ENCODE peak calls at places on chromosomes 4 and X, in six cellular contexts. E, P, M, R, Q and K are unnamed samples.

GRCh38 chrX:96182366-96182765 is 502.3 kb upstream of the DIAPH2 start:
- DNase-seq in Q (peak; percentile 55), E (no peak), R (no peak), P (peak; percentile 26), M (no peak), K (no peak)

GRCh38 chrX:106894978-106895452 is 8.1 kb downstream of the RIPPLY1 start:
- DNase-seq in Q (peak; percentile 70), P (peak; percentile 89), R (no peak), M (no peak), E (no peak), K (no peak)

GRCh38 chrX:102899940-102900916 is 36.8 kb upstream of the RAB40AL start:
- DNase-seq in E (peak; percentile 19), R (peak; percentile 54), Q (peak; percentile 72), M (peak; percentile 22), P (peak; percentile 65), K (no peak)

GRCh38 chr4:120870279-120870673 is 52.2 kb downstream of the PRDM5 start:
- DNase-seq in Q (no peak), R (no peak), M (no peak), P (no peak), E (no peak), K (no peak)

GRCh38 chrX:49919617-49920016 is 2.8 kb upstream of the CLCN5 start:
- DNase-seq in R (peak; percentile 22), P (peak; percentile 35), M (no peak), Q (peak; percentile 6), E (peak; percentile 42), K (no peak)

GRCh38 chr4:2886161-2886560 is 42.5 kb downstream of the ADD1 start:
- DNase-seq in P (no peak), R (no peak), E (no peak), M (no peak), Q (no peak), K (no peak)

GRCh38 chr4:102778720-102779119 is 18.0 kb upstream of the MANBA start:
- DNase-seq in E (no peak), Q (no peak), R (peak; percentile 50), M (no peak), P (no peak), K (no peak)

GRCh38 chr4:122827258-122827887 is 742 bp downstream of the FGF2 start:
- DNase-seq in E (peak; percentile 42), R (no peak), Q (peak; percentile 55), P (peak; percentile 65), M (no peak), K (peak; percentile 64)

GRCh38 chr4:79227896-79228295 is 98.0 kb downstream of the NAA11 start:
- DNase-seq in P (no peak), E (peak; percentile 58), Q (no peak), R (no peak), M (no peak), K (no peak)

GRCh38 chr4:109214622-109215350 is 87.7 kb downstream of the COL25A1 start:
- DNase-seq in M (no peak), P (peak; percentile 10), R (no peak), E (no peak), Q (peak; percentile 82), K (no peak)

GRCh38 chrX:20067709-20068315 is 48.9 kb downstream of the MAP7D2 start:
- DNase-seq in Q (peak; percentile 80), E (peak; percentile 72), R (peak; percentile 80), M (no peak), P (peak; percentile 90), K (peak; percentile 79)

GRCh38 chr4:176654565-176655216 is 138.0 kb downstream of the VEGFC start:
- DNase-seq in M (no peak), R (no peak), P (no peak), Q (no peak), E (no peak), K (no peak)

GRCh38 chr4:76546282-76547166 is 111.5 kb downstream of the SHROOM3 start:
- DNase-seq in E (no peak), R (peak; percentile 56), Q (peak; percentile 90), P (peak; percentile 93), M (no peak), K (no peak)

GRCh38 chr4:137129471-137130244 is 402.6 kb downstream of the PCDH18 start:
- DNase-seq in R (no peak), Q (no peak), M (no peak), E (no peak), P (peak; percentile 21), K (no peak)

GRCh38 chrX:137771537-137771936 is 205.6 kb downstream of the ZIC3 start:
- DNase-seq in E (no peak), R (no peak), Q (no peak), M (no peak), P (no peak), K (no peak)

GRCh38 chrX:117215683-117216082 is 752.9 kb upstream of the CT83 start:
- DNase-seq in E (no peak), R (no peak), Q (no peak), P (no peak), M (no peak), K (no peak)
- H3K4me1 ChIP-seq in E (no peaks in the 10 kb centered on the region), R (no peaks in the 10 kb centered on the region), Q (no peaks in the 10 kb centered on the region), P (no peaks in the 10 kb centered on the region), M (no peaks in the 10 kb centered on the region), K (no peaks in the 10 kb centered on the region)

DNA sequence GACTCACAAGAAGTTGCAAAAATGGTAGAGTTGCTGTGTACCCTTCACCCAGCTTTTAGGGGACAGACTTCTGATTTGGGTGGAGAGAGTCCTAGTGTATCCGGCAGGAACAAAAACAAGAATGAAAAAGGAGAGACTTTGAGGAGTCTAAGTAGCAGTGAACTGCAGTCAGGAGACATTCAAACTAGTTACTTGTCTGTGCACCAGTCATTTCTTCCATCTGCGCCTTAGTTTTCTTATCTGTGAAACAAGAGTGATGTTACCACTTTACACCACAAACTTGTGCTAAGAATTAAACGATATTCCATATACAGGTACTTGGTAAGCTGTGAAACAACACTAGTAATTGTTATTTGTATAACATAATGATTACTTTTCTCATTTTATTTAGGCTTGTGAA is 47.3 kb downstream of the SH2D1A start:
- DNase-seq in P (no peak), Q (no peak), M (no peak), R (no peak), E (no peak), K (no peak)
- H3K4me1 ChIP-seq in P (no peaks in the 10 kb centered on the region), Q (no peaks in the 10 kb centered on the region), M (no peaks in the 10 kb centered on the region), R (peaks cover 3% of the 10 kb centered on the region), E (no peaks in the 10 kb centered on the region), K (no peaks in the 10 kb centered on the region)

GRCh38 chrX:15203694-15204093 is 66.2 kb downstream of the ASB9 start:
- DNase-seq in R (no peak), P (no peak), M (no peak), E (no peak), Q (no peak), K (no peak)
- H3K4me1 ChIP-seq in R (no peaks in the 10 kb centered on the region), P (peaks cover 4% of the 10 kb centered on the region), M (peaks cover 9% of the 10 kb centered on the region), E (no peaks in the 10 kb centered on the region), Q (no peaks in the 10 kb centered on the region), K (no peaks in the 10 kb centered on the region)

GRCh38 chr4:168885416-168885815 is 124.6 kb downstream of the CBR4 start:
- DNase-seq in M (no peak), P (no peak), Q (no peak), R (no peak), E (no peak), K (no peak)

GRCh38 chr4:168882650-168883233 is 127.3 kb downstream of the CBR4 start:
- DNase-seq in E (no peak), R (peak; percentile 28), M (no peak), P (peak; percentile 68), Q (no peak), K (peak; percentile 61)

GRCh38 chr4:168883513-168883912 is 126.5 kb downstream of the CBR4 start:
- DNase-seq in P (peak; percentile 48), Q (no peak), R (no peak), E (no peak), M (no peak), K (no peak)

GRCh38 chr4:168886361-168886760 is 123.7 kb downstream of the CBR4 start:
- DNase-seq in P (peak; percentile 72), Q (no peak), E (no peak), M (no peak), R (no peak), K (no peak)

DNA sequence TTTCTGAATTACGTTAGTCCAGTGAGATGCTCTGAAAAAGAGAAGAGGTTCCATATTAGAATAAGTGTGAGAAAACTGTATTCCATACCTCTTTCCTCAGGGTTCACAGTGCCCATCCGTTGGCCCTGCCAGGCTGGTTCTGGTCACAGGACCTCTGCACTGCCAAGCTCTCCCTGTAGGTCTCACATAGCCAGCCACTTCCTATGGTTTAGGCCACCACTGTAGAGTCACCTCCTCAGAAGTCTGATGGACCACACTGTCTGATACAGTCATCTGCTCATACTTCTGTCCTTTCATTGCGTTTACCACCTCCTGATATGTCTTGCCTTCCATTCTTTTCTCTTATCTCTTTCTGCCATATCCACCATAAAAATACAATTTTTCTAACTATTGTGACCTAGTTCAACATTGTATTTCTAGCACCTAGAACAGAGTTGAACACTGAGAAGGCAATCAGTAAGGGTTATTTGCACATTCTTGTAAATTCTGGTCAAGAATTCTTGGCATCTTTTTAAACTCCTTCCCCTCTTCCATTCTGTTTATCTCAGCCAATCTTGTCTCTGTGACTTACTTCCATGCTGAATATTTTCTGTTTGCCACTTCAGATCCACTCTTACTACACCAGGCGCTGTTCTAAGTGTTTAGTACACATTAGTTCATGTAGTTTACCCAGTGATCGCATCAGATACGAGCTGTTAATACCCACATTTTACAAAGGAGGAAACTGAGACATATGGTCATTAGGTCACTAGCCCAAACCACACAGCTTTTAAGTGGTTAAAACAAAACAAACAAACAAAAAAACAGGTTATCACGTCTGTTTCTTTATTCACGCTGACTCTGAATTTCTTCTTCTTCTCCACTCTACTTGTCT is 125.6 kb downstream of the CBR4 start:
- DNase-seq in P (no peak), E (no peak), Q (no peak), R (no peak), M (no peak), K (no peak)
- H3K4me1 ChIP-seq in P (peaks cover 48% of the 10 kb centered on the region), E (peaks cover 92% of the 10 kb centered on the region), Q (no peaks in the 10 kb centered on the region), R (peaks cover under 1% of the 10 kb centered on the region), M (no peaks in the 10 kb centered on the region), K (peaks cover 67% of the 10 kb centered on the region)

DNA sequence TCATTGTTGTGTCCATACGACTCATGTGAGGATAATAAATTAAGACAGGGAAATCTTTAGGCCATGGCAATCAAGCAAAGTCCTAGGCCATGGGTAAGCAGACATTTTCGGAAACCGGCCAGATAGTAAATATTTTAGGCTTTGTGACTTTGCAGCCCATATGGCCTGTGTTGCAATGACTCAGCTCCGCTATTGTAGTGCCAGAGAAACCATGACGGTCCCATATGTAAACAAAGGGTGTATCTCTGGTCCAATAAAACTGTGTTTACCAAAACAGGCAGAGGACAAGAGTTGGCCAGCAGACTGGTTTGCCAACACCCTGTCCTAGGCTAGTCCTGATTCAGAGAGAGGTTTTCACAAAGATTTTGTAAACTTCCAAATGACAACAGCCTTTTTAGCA is 5.0 kb downstream of the FAM114A1 start:
- DNase-seq in R (no peak), P (peak; percentile 90), Q (no peak), E (no peak), M (no peak), K (no peak)
- H3K4me1 ChIP-seq in R (peaks cover 38% of the 10 kb centered on the region), P (peaks cover 57% of the 10 kb centered on the region), Q (peaks cover 19% of the 10 kb centered on the region), E (peaks cover 60% of the 10 kb centered on the region), M (peaks cover 3% of the 10 kb centered on the region), K (peaks cover 37% of the 10 kb centered on the region)

GRCh38 chr4:40623707-40624106 is 6.0 kb downstream of the RBM47 start:
- DNase-seq in Q (no peak), M (no peak), R (no peak), P (no peak), E (no peak), K (no peak)
- H3K4me1 ChIP-seq in Q (no peaks in the 10 kb centered on the region), M (no peaks in the 10 kb centered on the region), R (peaks cover 4% of the 10 kb centered on the region), P (peaks cover 16% of the 10 kb centered on the region), E (no peaks in the 10 kb centered on the region), K (no peaks in the 10 kb centered on the region)

GRCh38 chr4:138555107-138555506 is 313.0 kb upstream of the SLC7A11 start:
- DNase-seq in E (no peak), P (no peak), Q (no peak), M (no peak), R (no peak), K (no peak)
- H3K4me1 ChIP-seq in E (no peaks in the 10 kb centered on the region), P (no peaks in the 10 kb centered on the region), Q (no peaks in the 10 kb centered on the region), M (no peaks in the 10 kb centered on the region), R (no peaks in the 10 kb centered on the region), K (no peaks in the 10 kb centered on the region)

GRCh38 chr4:926538-926937 is 5.6 kb downstream of the GAK start:
- DNase-seq in Q (no peak), M (no peak), P (peak; percentile 38), R (peak; percentile 20), E (no peak), K (peak; percentile 53)
- H3K4me1 ChIP-seq in Q (peaks cover 6% of the 10 kb centered on the region), M (peaks cover 27% of the 10 kb centered on the region), P (peaks cover 29% of the 10 kb centered on the region), R (peaks cover 43% of the 10 kb centered on the region), E (peaks cover 60% of the 10 kb centered on the region), K (peaks cover 27% of the 10 kb centered on the region)